ENCODE peak calls at places on chromosome 17, in four cellular contexts. S is cardiac fibroblast; I is stimulated activated naive B cell treated with anti-CD40 and anti-IgM and Interleukin-4, amounts not matched to agents 10 μg/mL and 1 μg/mL and 100 μg/mL, for 72 hours; K is Calu3. H is an unnamed sample.

GRCh38 chr17:70290770-70291169 is 121.4 kb downstream of the KCNJ2 start:
- DNase-seq in S (no peak), I (no peak), K (no peak), H (no peak)

GRCh38 chr17:5545051-5545987 is 39.0 kb downstream of the NLRP1 start:
- DNase-seq in S (no peak), I (no peak), K (no peak), H (no peak)

GRCh38 chr17:27588354-27588753 is 42.6 kb upstream of the LGALS9 start:
- DNase-seq in S (no peak), I (no peak), K (no peak), H (no peak)

GRCh38 chr17:49454050-49454449 is 39.4 kb upstream of the PHB1 start:
- DNase-seq in S (peak), I (no peak), K (peak), H (no peak)

GRCh38 chr17:38395090-38395489 is 33.2 kb upstream of the ARHGAP23 start:
- DNase-seq in S (no peak), I (no peak), K (no peak), H (no peak)

GRCh38 chr17:39672522-39673334 is 4.5 kb downstream of the PNMT start:
- DNase-seq in S (no peak), I (no peak), K (peak), H (no peak)

GRCh38 chr17:47949197-47949759 is 7.9 kb downstream of the PNPO start:
- DNase-seq in S (peak), I (peak), K (peak), H (peak)

GRCh38 chr17:81036128-81036891 is 1.4 kb downstream of the BAIAP2 start:
- DNase-seq in S (no peak), I (no peak), K (no peak), H (no peak)

GRCh38 chr17:50035930-50036329 is 20.0 kb upstream of the ITGA3 start:
- DNase-seq in S (no peak), I (no peak), K (no peak), H (no peak)

GRCh38 chr17:42980274-42980765 is at the start of gene RUNDC1:
- DNase-seq in S (peak), I (peak), K (peak), H (peak)

GRCh38 chr17:64146418-64147109 is 16.6 kb upstream of the ERN1 start:
- DNase-seq in S (peak), I (peak), K (peak), H (peak)

GRCh38 chr17:13593757-13594156 is 8.0 kb downstream of the HS3ST3A1 start:
- DNase-seq in S (no peak), I (no peak), K (no peak), H (no peak)

GRCh38 chr17:78146471-78146869 is 285 bp downstream of the C17orf99 start:
- DNase-seq in S (no peak), I (no peak), K (no peak), H (no peak)

GRCh38 chr17:71071837-71072236 is 902.5 kb downstream of the KCNJ2 start:
- DNase-seq in S (peak), I (no peak), K (peak), H (no peak)

GRCh38 chr17:53924530-53925455 is 102.1 kb downstream of the KIF2B start:
- DNase-seq in S (no peak), I (no peak), K (no peak), H (peak)

GRCh38 chr17:66543526-66543925 is 241.1 kb downstream of the PRKCA start:
- DNase-seq in S (peak), I (no peak), K (no peak), H (no peak)

GRCh38 chr17:8020776-8021564 is 17.9 kb upstream of the ALOX15B start:
- DNase-seq in S (no peak), I (no peak), K (no peak), H (no peak)

GRCh38 chr17:61235001-61235820 is 164.4 kb upstream of the TBX2 start:
- DNase-seq in S (no peak), I (no peak), K (no peak), H (no peak)

GRCh38 chr17:21007646-21008045 is 35.2 kb downstream of the USP22 start:
- DNase-seq in S (no peak), I (no peak), K (no peak), H (no peak)

GRCh38 chr17:27994586-27994985 is 47.9 kb upstream of the NLK start:
- DNase-seq in S (no peak), I (no peak), K (no peak), H (no peak)

GRCh38 chr17:66507103-66507923 is 204.9 kb downstream of the PRKCA start:
- DNase-seq in S (peak), I (no peak), K (no peak), H (peak)

GRCh38 chr17:7167832-7168231 is 11.3 kb downstream of the ASGR1 start:
- DNase-seq in S (peak), I (no peak), K (no peak), H (no peak)

GRCh38 chr17:5381542-5381941 is 37.9 kb downstream of the NUP88 start:
- DNase-seq in S (peak), I (no peak), K (no peak), H (no peak)

GRCh38 chr17:78645421-78646295 is 68.5 kb upstream of the DNAH17 start:
- DNase-seq in S (peak), I (peak), K (peak), H (peak)

GRCh38 chr17:65644545-65644944 is 83.1 kb upstream of the AXIN2 start:
- DNase-seq in S (no peak), I (no peak), K (no peak), H (no peak)

GRCh38 chr17:60381958-60382357 is 10.0 kb downstream of the USP32 start:
- DNase-seq in S (no peak), I (no peak), K (no peak), H (peak)

GRCh38 chr17:79272666-79273219 is 198.1 kb downstream of the ENGASE start:
- DNase-seq in S (peak), I (no peak), K (peak), H (peak)

GRCh38 chr17:75194879-75195278 is 10.6 kb upstream of the NUP85 start:
- DNase-seq in S (no peak), I (no peak), K (no peak), H (no peak)

GRCh38 chr17:45667591-45668171 is 116.4 kb upstream of the CRHR1 start:
- DNase-seq in S (no peak), I (no peak), K (no peak), H (no peak)

GRCh38 chr17:55086635-55087058 is 118.1 kb downstream of the STXBP4 start:
- DNase-seq in S (peak), I (no peak), K (no peak), H (no peak)

GRCh38 chr17:62746941-62747340 is 61.2 kb downstream of the MARCHF10 start:
- DNase-seq in S (no peak), I (no peak), K (no peak), H (no peak)

H was measured in body of pancreas.